ENCODE peak calls at places on chromosomes 11 and 22, in five cellular contexts. C, R, I, J and F are unnamed samples.

GRCh38 chr11:74460481-74461154 is 6.7 kb downstream of the KCNE3 start:
- DNase-seq in J (no peak), C (no peak), R (no peak), I (no peak), F (no peak)

GRCh38 chr11:130092661-130093060 is 23.0 kb downstream of the APLP2 start:
- DNase-seq in R (no peak), J (no peak), I (no peak), C (no peak), F (no peak)

GRCh38 chr11:34349882-34350281 is 7.9 kb downstream of the ABTB2 start:
- DNase-seq in C (no peak), R (no peak), I (no peak), J (no peak), F (no peak)

GRCh38 chr11:34986883-34987525 is 70.6 kb downstream of the PDHX start:
- DNase-seq in C (no peak), I (no peak), J (no peak), R (no peak), F (no peak)

GRCh38 chr11:88089134-88089533 is 86.1 kb downstream of the RAB38 start:
- DNase-seq in R (no peak), J (no peak), I (no peak), C (no peak), F (no peak)

GRCh38 chr22:22546490-22546889 is 12.6 kb downstream of the PRAME start:
- DNase-seq in C (no peak), R (no peak), I (no peak), J (no peak), F (peak)

GRCh38 chr11:66264893-66265292 is 3.5 kb upstream of the RAB1B start:
- DNase-seq in J (peak), C (no peak), I (no peak), R (no peak), F (no peak)

GRCh38 chr11:13861411-13861810 is 101.1 kb upstream of the SPON1 start:
- DNase-seq in R (no peak), I (no peak), C (no peak), J (no peak), F (no peak)

GRCh38 chr22:37633693-37634504 is 5.6 kb upstream of the SH3BP1 start:
- DNase-seq in J (peak), I (peak), C (peak), R (no peak), F (peak)

GRCh38 chr11:93073508-93074280 is 104.2 kb downstream of the MTNR1B start:
- DNase-seq in I (no peak), R (no peak), C (no peak), J (no peak), F (no peak)

GRCh38 chr11:76214186-76214585 is 7.9 kb upstream of the WNT11 start:
- DNase-seq in C (no peak), J (no peak), I (peak), R (no peak), F (no peak)

GRCh38 chr22:22125579-22126468 is 118.8 kb upstream of the VPREB1 start:
- DNase-seq in I (no peak), J (no peak), R (no peak), C (no peak), F (no peak)

GRCh38 chr11:73344191-73344607 is 32.0 kb upstream of the RELT start:
- DNase-seq in I (peak), C (no peak), R (no peak), J (no peak), F (no peak)

GRCh38 chr22:19143967-19144400 is 467 bp downstream of the ESS2 start:
- DNase-seq in C (no peak), I (no peak), J (no peak), R (no peak), F (no peak)

GRCh38 chr11:62832346-62833234 is at the start of gene TEX54:
- DNase-seq in R (no peak), J (no peak), C (peak), I (no peak), F (peak)

GRCh38 chr11:3231851-3232744 is at the start of gene MRGPRE:
- DNase-seq in R (no peak), I (no peak), C (no peak), J (no peak), F (peak)

GRCh38 chr22:46288846-46289243 is 7.8 kb upstream of the GTSE1 start:
- DNase-seq in J (no peak), R (no peak), I (no peak), C (no peak), F (no peak)
- H3K4me3 ChIP-seq in J (no peak), R (no peak), I (peak), C (no peak), F (no peak)

GRCh38 chr11:81569999-81570398 is 1163.7 kb downstream of the FAM181B start:
- DNase-seq in I (no peak), R (no peak), C (no peak), J (no peak), F (no peak)
- TF ChIP-seq CTCF in I (no peak), R (no peak), C (no peak), J (no peak), F (no peak)

GRCh38 chr22:27299181-27300085 is 502.1 kb downstream of the MN1 start:
- DNase-seq in J (no peak), C (no peak), I (no peak), R (no peak), F (peak)
- H3K4me3 ChIP-seq in J (peak), C (peak), I (peak), R (no peak), F (no peak)

GRCh38 chr22:24706732-24707476 is 67.6 kb downstream of the PIWIL3 start:
- DNase-seq in J (peak), C (no peak), R (no peak), I (no peak), F (no peak)

GRCh38 chr22:24703101-24703500 is 71.4 kb downstream of the PIWIL3 start:
- DNase-seq in C (no peak), J (peak), I (peak), R (no peak), F (peak)

GRCh38 chr22:24707477-24707816 is 67.1 kb downstream of the PIWIL3 start:
- DNase-seq in J (peak), C (no peak), R (peak), I (no peak), F (no peak)

DNA sequence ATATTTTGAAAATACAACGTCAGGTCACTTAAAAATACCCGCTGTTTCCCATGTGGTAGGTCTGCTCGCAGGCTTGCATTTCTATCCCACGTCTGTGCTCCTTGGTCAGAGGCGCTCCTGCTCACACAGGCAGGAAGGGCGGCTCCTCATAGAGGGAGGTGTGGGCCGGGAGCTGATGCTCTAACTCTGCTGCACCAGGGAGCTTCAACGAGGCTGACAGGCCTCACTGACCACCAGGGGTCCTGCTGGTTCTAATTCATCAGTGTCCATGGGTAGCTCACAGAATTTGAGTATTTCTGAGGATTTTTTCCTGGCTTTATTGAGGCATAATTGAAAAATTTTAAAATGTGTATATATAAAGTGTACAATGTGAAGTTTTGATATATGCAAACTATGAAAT is 68.5 kb downstream of the PIWIL3 start:
- DNase-seq in C (no peak), I (no peak), J (peak), R (no peak), F (no peak)
- TF ChIP-seq CTCF in C (no peak), I (no peak), J (peak), R (peak), F (no peak)

GRCh38 chr11:104094576-104094975 is 58.1 kb downstream of the DDI1 start:
- DNase-seq in J (no peak), I (no peak), C (no peak), R (no peak), F (peak)
- H3K4me3 ChIP-seq in J (no peak), I (no peak), C (no peak), R (no peak), F (no peak)

GRCh38 chr11:36540998-36541397 is 26.8 kb upstream of the RAG1 start:
- DNase-seq in J (no peak), I (no peak), C (no peak), R (peak), F (peak)
- TF ChIP-seq CTCF in J (peak), I (peak), C (no peak), R (peak), F (peak)